ENCODE peak calls at places on chromosomes 3 and 15, in six cellular contexts. One of them, this sample, is unnamed.

GRCh38 chr15:57496946-57497944 is 94.5 kb upstream of the MYZAP start:
- DNase-seq in IMR-90: no peak
- DNase-seq in H1: no peak
- DNase-seq in H9: no peak
- DNase-seq in mesenchymal stem cell: no peak
- DNase-seq in neuronal stem cell: no peak
- DNase-seq in this sample: no peak

GRCh38 chr3:71536376-71536965 is 47.1 kb downstream of the FOXP1 start:
- DNase-seq in IMR-90: peak
- DNase-seq in H1: no peak
- DNase-seq in H9: no peak
- DNase-seq in mesenchymal stem cell: peak
- DNase-seq in neuronal stem cell: no peak
- DNase-seq in this sample: no peak

GRCh38 chr3:20935791-20936190 is 749.8 kb upstream of the SGO1 start:
- DNase-seq in IMR-90: no peak
- DNase-seq in H1: no peak
- DNase-seq in H9: no peak
- DNase-seq in mesenchymal stem cell: no peak
- DNase-seq in neuronal stem cell: no peak
- DNase-seq in this sample: peak

GRCh38 chr3:60696559-60697125 is 554.6 kb downstream of the FHIT start:
- DNase-seq in IMR-90: no peak
- DNase-seq in H1: no peak
- DNase-seq in H9: no peak
- DNase-seq in mesenchymal stem cell: peak
- DNase-seq in neuronal stem cell: no peak
- DNase-seq in this sample: no peak

GRCh38 chr15:73994912-73995622 is 551 bp downstream of the PML start:
- DNase-seq in IMR-90: no peak
- DNase-seq in H1: no peak
- DNase-seq in H9: no peak
- DNase-seq in mesenchymal stem cell: peak
- DNase-seq in neuronal stem cell: no peak
- DNase-seq in this sample: peak

GRCh38 chr3:182969277-182969676 is 11.1 kb downstream of the DCUN1D1 start:
- DNase-seq in IMR-90: peak
- DNase-seq in H1: no peak
- DNase-seq in H9: no peak
- DNase-seq in mesenchymal stem cell: peak
- DNase-seq in neuronal stem cell: no peak
- DNase-seq in this sample: no peak

GRCh38 chr15:38145671-38146111 is 106.9 kb upstream of the SPRED1 start:
- DNase-seq in IMR-90: no peak
- DNase-seq in H1: no peak
- DNase-seq in H9: no peak
- DNase-seq in mesenchymal stem cell: no peak
- DNase-seq in neuronal stem cell: no peak
- DNase-seq in this sample: no peak

GRCh38 chr3:144197116-144197515 is 225.5 kb downstream of the DIPK2A start:
- DNase-seq in IMR-90: no peak
- DNase-seq in H1: no peak
- DNase-seq in H9: no peak
- DNase-seq in mesenchymal stem cell: no peak
- DNase-seq in neuronal stem cell: no peak
- DNase-seq in this sample: no peak

GRCh38 chr3:14792691-14793121 is 26.1 kb upstream of the FGD5 start:
- DNase-seq in IMR-90: no peak
- DNase-seq in H1: no peak
- DNase-seq in H9: no peak
- DNase-seq in mesenchymal stem cell: no peak
- DNase-seq in neuronal stem cell: no peak
- DNase-seq in this sample: no peak

GRCh38 chr3:181253796-181254195 is 264.3 kb upstream of the DNAJC19 start:
- DNase-seq in IMR-90: no peak
- DNase-seq in H1: no peak
- DNase-seq in H9: no peak
- DNase-seq in mesenchymal stem cell: no peak
- DNase-seq in neuronal stem cell: no peak
- DNase-seq in this sample: no peak

GRCh38 chr3:153373571-153373970 is 211.5 kb downstream of the RAP2B start:
- DNase-seq in IMR-90: peak
- DNase-seq in H1: no peak
- DNase-seq in H9: no peak
- DNase-seq in mesenchymal stem cell: no peak
- DNase-seq in neuronal stem cell: no peak
- DNase-seq in this sample: no peak

GRCh38 chr3:186425788-186426730 is 64.0 kb upstream of the DGKG start:
- DNase-seq in IMR-90: peak
- DNase-seq in H1: peak
- DNase-seq in H9: no peak
- DNase-seq in mesenchymal stem cell: peak
- DNase-seq in neuronal stem cell: no peak
- DNase-seq in this sample: no peak

GRCh38 chr3:146404451-146404850 is 64.9 kb downstream of the PLSCR2 start:
- DNase-seq in IMR-90: peak
- DNase-seq in H1: no peak
- DNase-seq in H9: no peak
- DNase-seq in mesenchymal stem cell: no peak
- DNase-seq in neuronal stem cell: no peak
- DNase-seq in this sample: no peak
- H2BK120ac ChIP-seq in IMR-90: no peak
- H2BK120ac ChIP-seq in H1: no peak
- H2BK120ac ChIP-seq in H9: no peak
- H2BK120ac ChIP-seq in mesenchymal stem cell: no peak
- H2BK120ac ChIP-seq in neuronal stem cell: no peak
- H2BK120ac ChIP-seq in this sample: no peak

GRCh38 chr3:24005669-24006068 is 60.6 kb downstream of the NR1D2 start:
- DNase-seq in IMR-90: no peak
- DNase-seq in H1: no peak
- DNase-seq in H9: no peak
- DNase-seq in mesenchymal stem cell: no peak
- DNase-seq in neuronal stem cell: no peak
- DNase-seq in this sample: no peak
- H4K91ac ChIP-seq in IMR-90: no peak
- H4K91ac ChIP-seq in H1: no peak
- H4K91ac ChIP-seq in H9: no peak
- H4K91ac ChIP-seq in mesenchymal stem cell: no peak
- H4K91ac ChIP-seq in neuronal stem cell: no peak
- H4K91ac ChIP-seq in this sample: no peak

DNA sequence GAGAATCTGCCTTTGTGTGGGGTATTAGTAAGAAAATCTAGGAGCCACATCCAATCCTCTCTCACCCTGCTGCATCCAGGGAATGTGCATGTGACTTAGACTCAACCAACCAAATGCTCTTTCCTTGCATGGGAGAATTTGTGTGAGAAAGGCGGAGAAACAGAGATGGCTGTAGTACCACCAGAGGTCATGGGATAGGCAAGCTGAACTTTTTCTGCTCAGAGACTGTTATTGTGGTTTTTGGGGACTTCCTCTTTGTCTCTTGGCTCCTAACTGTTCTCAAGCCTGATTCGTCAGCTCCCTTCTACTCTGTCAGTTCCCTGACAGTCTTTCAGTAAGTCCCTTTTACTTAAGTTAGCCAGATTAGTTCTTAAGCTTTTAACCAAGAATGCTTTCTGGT is 2.6 kb upstream of the ZSCAN2 start:
- DNase-seq in IMR-90: peak
- DNase-seq in H1: no peak
- DNase-seq in H9: no peak
- DNase-seq in mesenchymal stem cell: peak
- DNase-seq in neuronal stem cell: no peak
- DNase-seq in this sample: no peak
- H2BK120ac ChIP-seq in IMR-90: no peak
- H2BK120ac ChIP-seq in H1: no peak
- H2BK120ac ChIP-seq in H9: no peak
- H2BK120ac ChIP-seq in mesenchymal stem cell: no peak
- H2BK120ac ChIP-seq in neuronal stem cell: no peak
- H2BK120ac ChIP-seq in this sample: no peak

DNA sequence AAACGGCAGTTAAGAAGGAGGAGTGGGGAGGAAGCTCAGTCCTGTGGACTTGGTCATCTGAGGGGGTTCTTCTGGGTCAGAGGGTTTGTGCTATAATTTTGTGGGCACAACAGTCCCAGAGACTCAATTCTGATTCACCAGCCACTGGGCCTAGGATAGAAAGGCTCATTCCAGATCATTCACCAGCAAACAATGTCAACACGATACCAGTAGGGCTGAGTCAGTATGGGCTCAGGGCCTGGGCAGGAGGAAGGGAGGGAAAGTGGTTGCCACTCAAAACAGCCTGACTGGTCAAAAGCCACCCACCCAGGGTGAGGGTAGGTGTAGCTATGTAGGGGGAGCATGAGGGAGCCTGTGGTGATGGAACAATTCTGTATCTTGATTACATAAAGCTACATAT is 86.9 kb upstream of the MEX3B start:
- DNase-seq in IMR-90: peak
- DNase-seq in H1: no peak
- DNase-seq in H9: no peak
- DNase-seq in mesenchymal stem cell: peak
- DNase-seq in neuronal stem cell: no peak
- DNase-seq in this sample: peak
- H4K91ac ChIP-seq in IMR-90: peak
- H4K91ac ChIP-seq in H1: no peak
- H4K91ac ChIP-seq in H9: no peak
- H4K91ac ChIP-seq in mesenchymal stem cell: no peak
- H4K91ac ChIP-seq in neuronal stem cell: no peak
- H4K91ac ChIP-seq in this sample: no peak